ENCODE peak calls at places on chromosomes 11 and 22, in six cellular contexts. One of them, this sample, is unnamed.

GRCh38 chr11:45560935-45561330 is 104.5 kb downstream of the CHST1 start:
- DNase-seq in tibial nerve: no peak
- DNase-seq in esophagus squamous epithelium: no peak
- DNase-seq in PC-9: no peak
- DNase-seq in body of pancreas: no peak
- DNase-seq in left ventricle myocardium inferior: no peak
- DNase-seq in this sample: no peak

GRCh38 chr11:12276831-12277475 is 100.4 kb upstream of the PARVA start:
- DNase-seq in tibial nerve: no peak
- DNase-seq in esophagus squamous epithelium: no peak
- DNase-seq in PC-9: no peak
- DNase-seq in body of pancreas: peak; percentile 6
- DNase-seq in left ventricle myocardium inferior: no peak
- DNase-seq in this sample: no peak

GRCh38 chr11:62001450-62002178 is 34.2 kb upstream of the FTH1 start:
- DNase-seq in tibial nerve: peak; percentile 24
- DNase-seq in esophagus squamous epithelium: no peak
- DNase-seq in PC-9: no peak
- DNase-seq in body of pancreas: peak; percentile 88
- DNase-seq in left ventricle myocardium inferior: no peak
- DNase-seq in this sample: no peak

GRCh38 chr11:101226617-101227016 is 97.0 kb upstream of the PGR start:
- DNase-seq in tibial nerve: no peak
- DNase-seq in esophagus squamous epithelium: no peak
- DNase-seq in PC-9: no peak
- DNase-seq in body of pancreas: no peak
- DNase-seq in left ventricle myocardium inferior: no peak
- DNase-seq in this sample: no peak

GRCh38 chr11:74256370-74257133 is 54.9 kb downstream of the P4HA3 start:
- DNase-seq in tibial nerve: no peak
- DNase-seq in esophagus squamous epithelium: no peak
- DNase-seq in PC-9: no peak
- DNase-seq in body of pancreas: no peak
- DNase-seq in left ventricle myocardium inferior: no peak
- DNase-seq in this sample: no peak

GRCh38 chr11:48880021-48880441 is 103.7 kb downstream of the TRIM51G start:
- DNase-seq in tibial nerve: no peak
- DNase-seq in esophagus squamous epithelium: no peak
- DNase-seq in PC-9: no peak
- DNase-seq in body of pancreas: peak; percentile 8
- DNase-seq in left ventricle myocardium inferior: peak; percentile 7
- DNase-seq in this sample: no peak

GRCh38 chr11:50182486-50182885 is 149.8 kb downstream of the OR4C45 start:
- DNase-seq in tibial nerve: no peak
- DNase-seq in esophagus squamous epithelium: no peak
- DNase-seq in PC-9: no peak
- DNase-seq in body of pancreas: no peak
- DNase-seq in left ventricle myocardium inferior: no peak
- DNase-seq in this sample: no peak

GRCh38 chr22:17717708-17718107 is 56.6 kb downstream of the BID start:
- DNase-seq in tibial nerve: no peak
- DNase-seq in esophagus squamous epithelium: no peak
- DNase-seq in PC-9: no peak
- DNase-seq in body of pancreas: no peak
- DNase-seq in left ventricle myocardium inferior: no peak
- DNase-seq in this sample: no peak

GRCh38 chr11:62013266-62014157 is 46.1 kb upstream of the FTH1 start:
- DNase-seq in tibial nerve: no peak
- DNase-seq in esophagus squamous epithelium: no peak
- DNase-seq in PC-9: peak; percentile 83
- DNase-seq in body of pancreas: no peak
- DNase-seq in left ventricle myocardium inferior: no peak
- DNase-seq in this sample: no peak

GRCh38 chr22:16568425-16568758 is 24.2 kb downstream of the CCT8L2 start:
- DNase-seq in tibial nerve: no peak
- DNase-seq in esophagus squamous epithelium: no peak
- DNase-seq in PC-9: no peak
- DNase-seq in body of pancreas: no peak
- DNase-seq in left ventricle myocardium inferior: no peak
- DNase-seq in this sample: no peak

GRCh38 chr22:37079668-37080171 is 28.2 kb downstream of the KCTD17 start:
- DNase-seq in tibial nerve: no peak
- DNase-seq in esophagus squamous epithelium: no peak
- DNase-seq in PC-9: peak; percentile 63
- DNase-seq in body of pancreas: no peak
- DNase-seq in left ventricle myocardium inferior: no peak
- DNase-seq in this sample: peak; percentile 50

GRCh38 chr11:58926251-58926650 is 13.0 kb upstream of the GLYATL1 start:
- DNase-seq in tibial nerve: no peak
- DNase-seq in esophagus squamous epithelium: no peak
- DNase-seq in PC-9: no peak
- DNase-seq in body of pancreas: no peak
- DNase-seq in left ventricle myocardium inferior: no peak
- DNase-seq in this sample: no peak

GRCh38 chr22:42064629-42065028 is 6.0 kb downstream of the NAGA start:
- DNase-seq in tibial nerve: no peak
- DNase-seq in esophagus squamous epithelium: no peak
- DNase-seq in PC-9: no peak
- DNase-seq in body of pancreas: no peak
- DNase-seq in left ventricle myocardium inferior: no peak
- DNase-seq in this sample: no peak

GRCh38 chr11:66142370-66143263 is 72.5 kb downstream of the PACS1 start:
- DNase-seq in tibial nerve: no peak
- DNase-seq in esophagus squamous epithelium: no peak
- DNase-seq in PC-9: peak; percentile 68
- DNase-seq in body of pancreas: no peak
- DNase-seq in left ventricle myocardium inferior: no peak
- DNase-seq in this sample: no peak

GRCh38 chr22:19174106-19175025 is 4.2 kb downstream of the SLC25A1 start:
- DNase-seq in tibial nerve: no peak
- DNase-seq in esophagus squamous epithelium: no peak
- DNase-seq in PC-9: peak; percentile 69
- DNase-seq in body of pancreas: peak; percentile 60
- DNase-seq in left ventricle myocardium inferior: no peak
- DNase-seq in this sample: no peak

GRCh38 chr11:705646-706438 is at the start of gene EPS8L2:
- DNase-seq in tibial nerve: no peak
- DNase-seq in esophagus squamous epithelium: no peak
- DNase-seq in PC-9: peak; percentile 77
- DNase-seq in body of pancreas: peak; percentile 79
- DNase-seq in left ventricle myocardium inferior: no peak
- DNase-seq in this sample: no peak

GRCh38 chr11:86041975-86042378 is 26.9 kb downstream of the PICALM start:
- DNase-seq in tibial nerve: peak; percentile 99
- DNase-seq in esophagus squamous epithelium: no peak
- DNase-seq in PC-9: peak; percentile 55
- DNase-seq in body of pancreas: peak; percentile 71
- DNase-seq in left ventricle myocardium inferior: no peak
- DNase-seq in this sample: no peak

GRCh38 chr11:65429069-65429681 is 6.6 kb downstream of the NEAT1 start:
- DNase-seq in tibial nerve: peak; percentile 50
- DNase-seq in esophagus squamous epithelium: no peak
- DNase-seq in PC-9: peak; percentile 23
- DNase-seq in body of pancreas: peak; percentile 66
- DNase-seq in left ventricle myocardium inferior: no peak
- DNase-seq in this sample: no peak

GRCh38 chr11:108122166-108122628 is 830 bp downstream of the ACAT1 start:
- DNase-seq in tibial nerve: no peak
- DNase-seq in esophagus squamous epithelium: no peak
- DNase-seq in PC-9: no peak
- DNase-seq in body of pancreas: peak; percentile 35
- DNase-seq in left ventricle myocardium inferior: no peak
- DNase-seq in this sample: no peak

GRCh38 chr11:27431808-27432207 is 40.8 kb downstream of the LGR4 start:
- DNase-seq in tibial nerve: no peak
- DNase-seq in esophagus squamous epithelium: no peak
- DNase-seq in PC-9: no peak
- DNase-seq in body of pancreas: no peak
- DNase-seq in left ventricle myocardium inferior: no peak
- DNase-seq in this sample: no peak

GRCh38 chr22:35552186-35552842 is 11.7 kb downstream of the RASD2 start:
- DNase-seq in tibial nerve: no peak
- DNase-seq in esophagus squamous epithelium: no peak
- DNase-seq in PC-9: peak; percentile 51
- DNase-seq in body of pancreas: no peak
- DNase-seq in left ventricle myocardium inferior: no peak
- DNase-seq in this sample: peak; percentile 70

GRCh38 chr11:1862588-1863351 is 9.9 kb downstream of the LSP1 start:
- DNase-seq in tibial nerve: no peak
- DNase-seq in esophagus squamous epithelium: no peak
- DNase-seq in PC-9: peak; percentile 41
- DNase-seq in body of pancreas: no peak
- DNase-seq in left ventricle myocardium inferior: peak; percentile 30
- DNase-seq in this sample: no peak

GRCh38 chr11:73384871-73385692 is 8.9 kb downstream of the RELT start:
- DNase-seq in tibial nerve: no peak
- DNase-seq in esophagus squamous epithelium: peak; percentile 37
- DNase-seq in PC-9: no peak
- DNase-seq in body of pancreas: no peak
- DNase-seq in left ventricle myocardium inferior: peak; percentile 65
- DNase-seq in this sample: no peak

GRCh38 chr11:70176940-70177689 is 26.0 kb upstream of the FADD start:
- DNase-seq in tibial nerve: no peak
- DNase-seq in esophagus squamous epithelium: no peak
- DNase-seq in PC-9: peak; percentile 62
- DNase-seq in body of pancreas: no peak
- DNase-seq in left ventricle myocardium inferior: no peak
- DNase-seq in this sample: peak; percentile 53

GRCh38 chr11:22169833-22170232 is 23.1 kb upstream of the ANO5 start:
- DNase-seq in tibial nerve: no peak
- DNase-seq in esophagus squamous epithelium: no peak
- DNase-seq in PC-9: no peak
- DNase-seq in body of pancreas: no peak
- DNase-seq in left ventricle myocardium inferior: no peak
- DNase-seq in this sample: no peak

DNA sequence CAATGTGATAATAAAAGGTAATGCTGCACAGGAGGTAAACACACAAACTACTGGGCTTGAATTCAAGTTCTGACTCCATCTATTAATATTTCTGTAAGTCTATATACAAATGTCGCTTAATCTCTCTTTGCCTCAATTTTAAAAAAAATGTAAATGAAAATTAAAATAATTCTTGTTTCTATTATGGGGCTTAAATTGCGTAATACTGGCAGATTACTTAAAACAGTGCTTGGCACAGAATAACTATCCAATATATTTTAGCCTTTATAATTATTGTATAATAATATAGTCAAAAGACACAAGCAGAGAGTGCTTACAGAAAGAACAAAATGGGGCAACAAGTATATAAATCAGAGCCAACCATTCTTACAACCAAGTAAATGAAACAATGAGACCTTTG is 489.1 kb downstream of the CNTN5 start:
- DNase-seq in tibial nerve: no peak
- DNase-seq in esophagus squamous epithelium: no peak
- DNase-seq in PC-9: no peak
- DNase-seq in body of pancreas: no peak
- DNase-seq in left ventricle myocardium inferior: no peak
- DNase-seq in this sample: no peak
- H3K9me3 ChIP-seq in tibial nerve: no peaks in the 10 kb centered on the region
- H3K9me3 ChIP-seq in esophagus squamous epithelium: no peaks in the 10 kb centered on the region
- H3K9me3 ChIP-seq in PC-9: no peaks in the 10 kb centered on the region
- H3K9me3 ChIP-seq in body of pancreas: no peaks in the 10 kb centered on the region
- H3K9me3 ChIP-seq in left ventricle myocardium inferior: no peaks in the 10 kb centered on the region
- H3K9me3 ChIP-seq in this sample: no peaks in the 10 kb centered on the region

DNA sequence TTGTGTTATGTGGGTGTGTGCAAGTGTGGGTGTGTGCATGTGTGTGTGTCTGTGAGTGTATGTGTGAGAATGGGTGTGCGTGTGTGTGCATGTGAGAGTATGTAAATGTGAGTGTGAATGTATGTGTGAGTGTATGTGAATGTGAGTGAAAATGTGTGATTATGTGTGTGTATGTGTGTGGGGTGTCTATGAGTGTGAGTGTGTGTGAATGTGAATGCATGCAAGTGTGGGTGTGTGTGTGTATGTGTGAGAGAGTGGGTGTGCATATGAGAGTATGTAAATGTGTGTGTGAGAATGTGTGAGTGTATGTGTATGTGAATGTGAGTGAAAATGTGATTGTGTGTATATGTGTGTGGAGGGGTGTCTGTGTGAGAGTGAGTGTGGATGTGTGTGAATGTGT is 1292.7 kb downstream of the TBC1D22A start:
- DNase-seq in tibial nerve: no peak
- DNase-seq in esophagus squamous epithelium: no peak
- DNase-seq in PC-9: no peak
- DNase-seq in body of pancreas: no peak
- DNase-seq in left ventricle myocardium inferior: no peak
- DNase-seq in this sample: no peak
- H3K9me3 ChIP-seq in tibial nerve: no peaks in the 10 kb centered on the region
- H3K9me3 ChIP-seq in esophagus squamous epithelium: no peaks in the 10 kb centered on the region
- H3K9me3 ChIP-seq in PC-9: no peaks in the 10 kb centered on the region
- H3K9me3 ChIP-seq in body of pancreas: no peaks in the 10 kb centered on the region
- H3K9me3 ChIP-seq in left ventricle myocardium inferior: peaks cover 15% of the 10 kb centered on the region
- H3K9me3 ChIP-seq in this sample: no peaks in the 10 kb centered on the region

DNA sequence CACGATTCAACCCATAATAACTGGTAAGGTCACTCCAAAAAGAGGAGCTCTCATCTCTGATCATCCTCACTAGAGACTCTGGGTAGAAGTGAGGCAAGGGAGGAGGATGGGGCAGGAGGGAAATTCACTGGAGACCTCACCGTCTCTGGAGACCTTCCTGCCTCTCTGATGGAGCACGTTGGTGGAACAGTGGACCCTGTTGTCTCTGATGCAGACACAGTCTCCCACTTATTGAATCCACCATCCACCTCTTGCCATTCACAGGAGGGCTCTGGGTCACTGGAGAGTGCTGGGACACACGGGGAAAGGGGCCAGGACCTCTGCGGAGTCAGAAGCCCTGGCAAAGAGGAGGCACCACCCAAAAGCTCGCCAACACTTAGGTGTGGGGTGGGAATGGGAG is 137.6 kb upstream of the SEZ6L start:
- DNase-seq in tibial nerve: no peak
- DNase-seq in esophagus squamous epithelium: no peak
- DNase-seq in PC-9: no peak
- DNase-seq in body of pancreas: no peak
- DNase-seq in left ventricle myocardium inferior: no peak
- DNase-seq in this sample: no peak
- H3K9me3 ChIP-seq in tibial nerve: no peaks in the 10 kb centered on the region
- H3K9me3 ChIP-seq in esophagus squamous epithelium: peaks cover 7% of the 10 kb centered on the region
- H3K9me3 ChIP-seq in PC-9: no peaks in the 10 kb centered on the region
- H3K9me3 ChIP-seq in body of pancreas: no peaks in the 10 kb centered on the region
- H3K9me3 ChIP-seq in left ventricle myocardium inferior: peaks cover 10% of the 10 kb centered on the region
- H3K9me3 ChIP-seq in this sample: peaks cover 3% of the 10 kb centered on the region

GRCh38 chr11:33933607-33934006 is 41.7 kb upstream of the LMO2 start:
- DNase-seq in tibial nerve: no peak
- DNase-seq in esophagus squamous epithelium: no peak
- DNase-seq in PC-9: no peak
- DNase-seq in body of pancreas: peak; percentile 22
- DNase-seq in left ventricle myocardium inferior: no peak
- DNase-seq in this sample: no peak

GRCh38 chr11:33936057-33936456 is 44.2 kb upstream of the LMO2 start:
- DNase-seq in tibial nerve: no peak
- DNase-seq in esophagus squamous epithelium: no peak
- DNase-seq in PC-9: no peak
- DNase-seq in body of pancreas: no peak
- DNase-seq in left ventricle myocardium inferior: no peak
- DNase-seq in this sample: no peak

GRCh38 chr11:33935466-33935865 is 43.6 kb upstream of the LMO2 start:
- DNase-seq in tibial nerve: no peak
- DNase-seq in esophagus squamous epithelium: no peak
- DNase-seq in PC-9: no peak
- DNase-seq in body of pancreas: no peak
- DNase-seq in left ventricle myocardium inferior: no peak
- DNase-seq in this sample: no peak

GRCh38 chr11:33934450-33934849 is 42.6 kb upstream of the LMO2 start:
- DNase-seq in tibial nerve: no peak
- DNase-seq in esophagus squamous epithelium: no peak
- DNase-seq in PC-9: no peak
- DNase-seq in body of pancreas: no peak
- DNase-seq in left ventricle myocardium inferior: no peak
- DNase-seq in this sample: no peak

GRCh38 chr11:33935005-33935404 is 43.1 kb upstream of the LMO2 start:
- DNase-seq in tibial nerve: no peak
- DNase-seq in esophagus squamous epithelium: no peak
- DNase-seq in PC-9: no peak
- DNase-seq in body of pancreas: no peak
- DNase-seq in left ventricle myocardium inferior: no peak
- DNase-seq in this sample: no peak
- H3K9me3 ChIP-seq in tibial nerve: no peaks in the 10 kb centered on the region
- H3K9me3 ChIP-seq in esophagus squamous epithelium: no peaks in the 10 kb centered on the region
- H3K9me3 ChIP-seq in PC-9: peaks cover 20% of the 10 kb centered on the region
- H3K9me3 ChIP-seq in body of pancreas: peaks cover 6% of the 10 kb centered on the region
- H3K9me3 ChIP-seq in left ventricle myocardium inferior: peaks cover 9% of the 10 kb centered on the region
- H3K9me3 ChIP-seq in this sample: no peaks in the 10 kb centered on the region